ENCODE peak calls at places on chromosomes 6 and 20, in nine cellular contexts. W is fibroblast of the conjunctiva; V is cardiac fibroblast; S is lower lobe of right lung; F is ascending aorta; K is GM06990; A is type B pancreatic cell; J is activated CD8-positive, alpha-beta memory T cell treated with anti-CD3 and anti-CD28 coated beads for 24 hours; Q is anterior cingulate cortex. G is an unnamed sample.

GRCh38 chr6:33040157-33040556 is 30.8 kb upstream of the HLA-DOA start:
- DNase-seq in V (no peak), F (no peak), W (no peak), S (no peak), Q (no peak), A (no peak), K (no peak), J (no peak), G (no peak)

GRCh38 chr6:166589334-166589731 is 2.9 kb upstream of the RAMACL start:
- DNase-seq in Q (no peak), F (no peak), A (no peak), V (no peak), K (no peak), J (no peak), S (no peak), W (no peak), G (no peak)

GRCh38 chr20:63839620-63840019 is 8.6 kb upstream of the ZBTB46 start:
- DNase-seq in F (no peak), S (no peak), V (no peak), J (no peak), A (no peak), Q (no peak), W (no peak), K (no peak), G (no peak)

GRCh38 chr6:81487489-81487888 is 265.0 kb downstream of the TENT5A start:
- DNase-seq in Q (peak), F (peak), K (no peak), A (no peak), J (no peak), S (no peak), W (no peak), V (peak), G (no peak)

GRCh38 chr6:33607784-33608161 is 13.3 kb upstream of the ITPR3 start:
- DNase-seq in S (no peak), J (no peak), A (no peak), F (no peak), K (no peak), V (no peak), W (no peak), Q (no peak), G (no peak)

GRCh38 chr6:87333591-87334181 is 4.6 kb upstream of the GJB7 start:
- DNase-seq in F (no peak), Q (no peak), K (no peak), S (no peak), J (no peak), W (no peak), V (peak), A (no peak), G (no peak)

GRCh38 chr6:132780770-132781371 is 17.6 kb downstream of the SLC18B1 start:
- DNase-seq in K (no peak), V (peak), A (no peak), W (no peak), F (no peak), Q (no peak), S (no peak), J (no peak), G (no peak)

GRCh38 chr20:36018208-36018988 is 50.0 kb downstream of the CNBD2 start:
- DNase-seq in J (no peak), A (no peak), F (peak), K (no peak), S (no peak), V (no peak), Q (no peak), W (no peak), G (no peak)

GRCh38 chr6:37477656-37478435 is 21.8 kb downstream of the CCDC167 start:
- DNase-seq in F (no peak), S (no peak), W (no peak), K (no peak), A (no peak), Q (no peak), V (no peak), J (no peak), G (no peak)

GRCh38 chr6:31548423-31548873 is 1.0 kb downstream of the NFKBIL1 start:
- DNase-seq in V (no peak), J (no peak), S (no peak), Q (no peak), W (no peak), F (no peak), A (no peak), K (no peak), G (no peak)

GRCh38 chr6:77021232-77021631 is 442.1 kb downstream of the HTR1B start:
- DNase-seq in A (no peak), W (no peak), S (no peak), V (no peak), Q (no peak), F (no peak), K (no peak), J (no peak), G (no peak)

GRCh38 chr6:12170351-12171079 is 119.6 kb upstream of the EDN1 start:
- DNase-seq in S (no peak), W (peak), J (no peak), F (no peak), V (no peak), A (no peak), Q (no peak), K (no peak), G (no peak)

G was measured in AG04450.